ENCODE peak calls at places on chromosomes 5 and 9, in seven cellular contexts. V, L, W, E, R, N and C are unnamed samples.

GRCh38 chr5:9370256-9370655 is 175.6 kb downstream of the SEMA5A start:
- DNase-seq in V (no peak), L (no peak), W (no peak), E (peak), R (peak), N (no peak), C (no peak)

GRCh38 chr5:17440766-17441165 is 57.3 kb upstream of the TAF11L2 start:
- DNase-seq in V (no peak), L (no peak), W (no peak), E (peak), R (peak), N (no peak), C (peak)

GRCh38 chr5:119063579-119064379 is 7.1 kb upstream of the DMXL1 start:
- DNase-seq in V (no peak), L (no peak), W (no peak), E (peak), R (peak), N (no peak), C (no peak)

GRCh38 chr9:132472199-132472598 is 62.2 kb downstream of the CFAP77 start:
- DNase-seq in V (no peak), L (no peak), W (no peak), E (no peak), R (no peak), N (no peak), C (no peak)

GRCh38 chr5:119273391-119273839 is 82.4 kb upstream of the TNFAIP8 start:
- DNase-seq in V (no peak), L (no peak), W (no peak), E (no peak), R (no peak), N (no peak), C (no peak)

GRCh38 chr5:161378701-161379100 is 167.8 kb downstream of the GABRB2 start:
- DNase-seq in V (no peak), L (no peak), W (no peak), E (no peak), R (no peak), N (no peak), C (no peak)

GRCh38 chr9:21015122-21015815 is 16.2 kb downstream of the HACD4 start:
- DNase-seq in V (no peak), L (no peak), W (no peak), E (peak), R (peak), N (no peak), C (peak)

GRCh38 chr5:53113947-53114346 is 4.4 kb upstream of the MOCS2 start:
- DNase-seq in V (no peak), L (no peak), W (no peak), E (no peak), R (no peak), N (no peak), C (no peak)

GRCh38 chr9:29555452-29555851 is 1982.2 kb upstream of the C9orf72 start:
- DNase-seq in V (no peak), L (no peak), W (no peak), E (no peak), R (no peak), N (no peak), C (no peak)

GRCh38 chr5:159156839-159157238 is 52.5 kb downstream of the RNF145 start:
- DNase-seq in V (peak), L (peak), W (no peak), E (peak), R (peak), N (no peak), C (peak)

GRCh38 chr5:99010294-99010693 is 81.5 kb upstream of the CHD1 start:
- DNase-seq in V (no peak), L (no peak), W (no peak), E (no peak), R (no peak), N (no peak), C (no peak)
- H3K4me3 ChIP-seq in V (no peak), L (no peak), W (no peak), E (no peak), R (no peak), N (no peak), C (no peak)

GRCh38 chr5:90294604-90295003 is 115.0 kb downstream of the CETN3 start:
- DNase-seq in V (no peak), L (no peak), W (no peak), E (no peak), R (peak), N (no peak), C (no peak)
- TF ChIP-seq CTCF in V (no peak), L (no peak), W (no peak), E (no peak), R (peak), N (no peak), C (peak)

GRCh38 chr9:136802321-136802720 is 5.4 kb upstream of the RABL6 start:
- DNase-seq in V (no peak), L (no peak), W (no peak), E (no peak), R (no peak), N (no peak), C (no peak)

GRCh38 chr9:136798708-136799078 is 2.6 kb downstream of the CCDC183 start:
- DNase-seq in V (no peak), L (no peak), W (no peak), E (no peak), R (no peak), N (no peak), C (no peak)

GRCh38 chr9:136799854-136800657 is 3.9 kb downstream of the CCDC183 start:
- DNase-seq in V (peak), L (peak), W (peak), E (peak), R (peak), N (no peak), C (no peak)

GRCh38 chr9:136796238-136796774 is at the start of gene CCDC183:
- DNase-seq in V (no peak), L (no peak), W (no peak), E (no peak), R (no peak), N (no peak), C (no peak)

DNA sequence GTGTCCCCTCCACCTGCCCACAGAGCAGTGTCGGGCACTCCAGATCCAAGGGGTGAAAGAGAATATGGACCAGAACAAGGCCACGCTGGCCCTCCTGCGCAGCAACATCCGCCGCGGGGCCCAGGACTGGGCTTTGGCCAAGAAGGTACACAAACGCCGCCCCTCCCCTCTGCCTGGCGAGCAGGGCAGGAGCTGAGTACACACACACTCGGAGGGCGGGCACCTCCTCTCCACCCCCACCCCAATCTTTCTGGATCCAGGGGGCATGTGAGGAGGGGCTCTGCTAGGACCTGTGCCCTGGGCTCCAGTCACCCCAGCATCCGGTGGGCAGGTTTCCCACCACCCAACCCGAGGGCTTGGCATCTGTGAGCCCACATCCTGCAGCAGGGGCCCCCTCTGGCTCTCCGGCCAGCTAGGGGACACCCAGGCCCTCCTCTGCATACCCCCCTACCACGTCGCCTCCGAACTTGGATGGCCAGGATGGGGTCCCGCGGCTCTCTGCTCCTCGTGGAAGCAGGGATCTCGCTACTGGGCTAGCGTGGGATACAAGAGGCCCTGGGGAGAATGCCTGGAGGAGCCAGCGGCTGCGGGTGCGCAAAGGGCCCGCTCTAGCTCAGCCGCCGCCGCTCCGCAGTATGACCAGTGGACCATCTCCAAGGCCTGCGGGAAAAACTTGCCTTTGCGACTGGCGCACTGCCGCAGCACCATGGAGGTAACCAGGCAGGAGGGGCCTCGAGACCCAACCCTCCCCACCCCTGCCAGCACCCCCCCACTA is 3.1 kb downstream of the CCDC183 start:
- DNase-seq in V (peak), L (no peak), W (peak), E (no peak), R (no peak), N (no peak), C (no peak)
- H3K4me3 ChIP-seq in V (peak), L (peak), W (peak), E (no peak), R (peak), N (peak), C (no peak)

GRCh38 chr5:175444905-175445456 is 999 bp upstream of the DRD1 start:
- DNase-seq in V (no peak), L (no peak), W (no peak), E (no peak), R (no peak), N (no peak), C (no peak)
- TF ChIP-seq CTCF in V (no peak), L (no peak), W (no peak), E (no peak), R (no peak), N (no peak), C (no peak)